ENCODE peak calls at places on chromosomes 4 and X, in five cellular contexts. L is frontal cortex, F is neural crest cell, O is T-cell, U is hippocampal formation. G is an unnamed sample.

GRCh38 chr4:31175242-31175910 is 455.2 kb downstream of the PCDH7 start:
- DNase-seq in L (no peak), F (no peak), O (no peak), U (no peak), G (no peak)

GRCh38 chrX:11533211-11533651 is 132.5 kb downstream of the ARHGAP6 start:
- DNase-seq in L (peak), F (no peak), O (no peak), U (peak), G (peak)

GRCh38 chr4:7705062-7705461 is 234.6 kb downstream of the AFAP1 start:
- DNase-seq in L (no peak), F (no peak), O (no peak), U (no peak), G (no peak)

GRCh38 chrX:154775611-154776349 is 13.1 kb downstream of the DKC1 start:
- DNase-seq in L (no peak), F (no peak), O (no peak), U (no peak), G (no peak)

GRCh38 chr4:28351826-28352225 is 1491.2 kb downstream of the STIM2 start:
- DNase-seq in L (no peak), F (no peak), O (no peak), U (no peak), G (no peak)

GRCh38 chrX:73916931-73917657 is 354.1 kb downstream of the CHIC1 start:
- DNase-seq in L (no peak), F (no peak), O (no peak), U (no peak), G (no peak)

GRCh38 chr4:173009129-173009823 is 159.3 kb upstream of the GALNT7 start:
- DNase-seq in L (no peak), F (no peak), O (no peak), U (no peak), G (no peak)

GRCh38 chr4:41061482-41062185 is 152.7 kb downstream of the APBB2 start:
- DNase-seq in L (no peak), F (no peak), O (no peak), U (no peak), G (no peak)

GRCh38 chr4:140004580-140005314 is 149.2 kb downstream of the MAML3 start:
- DNase-seq in L (peak), F (peak), O (no peak), U (peak), G (peak)

GRCh38 chrX:111168314-111168713 is 72.3 kb downstream of the PAK3 start:
- DNase-seq in L (no peak), F (peak), O (no peak), U (peak), G (no peak)

GRCh38 chr4:132427125-132427524 is 722.0 kb upstream of the PCDH10 start:
- DNase-seq in L (no peak), F (no peak), O (no peak), U (no peak), G (no peak)

GRCh38 chr4:68963389-68963788 is 11.8 kb upstream of the UGT2A3 start:
- DNase-seq in L (no peak), F (no peak), O (no peak), U (no peak), G (no peak)

GRCh38 chr4:1475277-1476139 is 69.3 kb upstream of the NKX1-1 start:
- DNase-seq in L (no peak), F (no peak), O (no peak), U (no peak), G (no peak)

GRCh38 chrX:150486011-150486410 is 82.4 kb upstream of the MTM1 start:
- DNase-seq in L (no peak), F (peak), O (no peak), U (peak), G (no peak)

GRCh38 chrX:77009691-77010090 is 437.5 kb upstream of the FGF16 start:
- DNase-seq in L (no peak), F (no peak), O (no peak), U (no peak), G (no peak)

GRCh38 chrX:108397627-108398392 is 40.4 kb downstream of the COL4A6 start:
- DNase-seq in L (no peak), F (no peak), O (no peak), U (no peak), G (no peak)

GRCh38 chrX:100964362-100964761 is 5.1 kb upstream of the ARL13A start:
- DNase-seq in L (no peak), F (no peak), O (no peak), U (no peak), G (no peak)

GRCh38 chr4:159191989-159192388 is 89.1 kb downstream of the RAPGEF2 start:
- DNase-seq in L (no peak), F (no peak), O (no peak), U (no peak), G (no peak)

GRCh38 chr4:157655101-157655818 is 434.7 kb downstream of the GRIA2 start:
- DNase-seq in L (no peak), F (no peak), O (no peak), U (peak), G (no peak)

GRCh38 chrX:135688137-135688536 is 25.3 kb upstream of the CT45A1 start:
- DNase-seq in L (no peak), F (no peak), O (no peak), U (no peak), G (peak)

GRCh38 chrX:103656623-103657022 is 27.8 kb downstream of the TCEAL1 start:
- DNase-seq in L (no peak), F (no peak), O (no peak), U (no peak), G (no peak)

GRCh38 chrX:39688576-39689373 is 409.0 kb downstream of the BCOR start:
- DNase-seq in L (peak), F (peak), O (no peak), U (peak), G (peak)

GRCh38 chr4:75490155-75490554 is 24.0 kb downstream of the RCHY1 start:
- DNase-seq in L (no peak), F (no peak), O (no peak), U (peak), G (no peak)

GRCh38 chr4:48017108-48017527 is 546 bp downstream of the NIPAL1 start:
- DNase-seq in L (no peak), F (peak), O (no peak), U (no peak), G (no peak)

G was measured in NCI-H1930.